ENCODE peak calls at places on chromosomes 4 and X, in eight cellular contexts. Q is lower lobe of right lung; V is anterior cingulate cortex; X is activated CD4-positive, alpha-beta T cell treated with anti-CD3 and anti-CD28 coated beads, Interleukin-2, amount 10 ng/mL, durations not matched to agents 7 days and 5 days; O is activated naive CD4-positive, alpha-beta T cell treated with anti-CD3 and anti-CD28 coated beads for 36 hours; G is epithelial cell of proximal tubule; M is activated naive CD8-positive, alpha-beta T cell treated with anti-CD3 and anti-CD28 coated beads, Interleukin-2, amount 50 U/mL, for 24 hours; C is RPMI8226. L is an unnamed sample.

GRCh38 chr4:188892837-188893236 is 753.6 kb downstream of the TRIML1 start:
- DNase-seq in Q (no peak), V (no peak), X (no peak), O (no peak), G (no peak), M (no peak), C (no peak), L (no peak)

GRCh38 chr4:24057915-24058559 is 168.2 kb upstream of the PPARGC1A start:
- DNase-seq in Q (no peak), V (no peak), X (no peak), O (no peak), G (no peak), M (no peak), C (no peak), L (no peak)

GRCh38 chr4:114056599-114056998 is 77.2 kb upstream of the ARSJ start:
- DNase-seq in Q (no peak), V (no peak), X (no peak), O (no peak), G (no peak), M (no peak), C (no peak), L (no peak)

GRCh38 chr4:152997771-152998487 is 61.8 kb downstream of the FHDC1 start:
- DNase-seq in Q (no peak), V (no peak), X (no peak), O (no peak), G (peak), M (no peak), C (no peak), L (no peak)

GRCh38 chr4:77036206-77036605 is 39.6 kb downstream of the CCNI start:
- DNase-seq in Q (no peak), V (no peak), X (no peak), O (no peak), G (no peak), M (no peak), C (no peak), L (no peak)

GRCh38 chr4:57039345-57039744 is 60.6 kb downstream of the POLR2B start:
- DNase-seq in Q (no peak), V (no peak), X (no peak), O (no peak), G (no peak), M (no peak), C (no peak), L (no peak)

GRCh38 chr4:110211007-110211769 is 12.8 kb upstream of the ELOVL6 start:
- DNase-seq in Q (no peak), V (no peak), X (peak), O (peak), G (no peak), M (peak), C (peak), L (peak)

GRCh38 chr4:73674451-73674919 is 54.2 kb upstream of the RASSF6 start:
- DNase-seq in Q (no peak), V (no peak), X (no peak), O (no peak), G (no peak), M (no peak), C (no peak), L (no peak)

GRCh38 chrX:28552322-28552721 is 34.9 kb upstream of the IL1RAPL1 start:
- DNase-seq in Q (no peak), V (no peak), X (no peak), O (no peak), G (no peak), M (no peak), C (no peak), L (no peak)

GRCh38 chr4:106238819-106239420 is 77.1 kb downstream of the TBCK start:
- DNase-seq in Q (no peak), V (no peak), X (peak), O (no peak), G (peak), M (no peak), C (peak), L (peak)

GRCh38 chrX:84046403-84046984 is 141.5 kb downstream of the RPS6KA6 start:
- DNase-seq in Q (no peak), V (no peak), X (peak), O (peak), G (no peak), M (no peak), C (peak), L (peak)

GRCh38 chr4:87129681-87130080 is 90.7 kb downstream of the KLHL8 start:
- DNase-seq in Q (no peak), V (no peak), X (no peak), O (no peak), G (no peak), M (no peak), C (no peak), L (no peak)

GRCh38 chr4:79563218-79563617 is 155.2 kb upstream of the GK2 start:
- DNase-seq in Q (no peak), V (no peak), X (no peak), O (no peak), G (no peak), M (no peak), C (no peak), L (no peak)

GRCh38 chr4:163072222-163072621 is 94.5 kb downstream of the NAF1 start:
- DNase-seq in Q (no peak), V (no peak), X (no peak), O (no peak), G (no peak), M (no peak), C (no peak), L (no peak)

GRCh38 chrX:71214604-71215334 is 8.3 kb upstream of the GJB1 start:
- DNase-seq in Q (no peak), V (no peak), X (no peak), O (no peak), G (no peak), M (no peak), C (no peak), L (no peak)

GRCh38 chr4:108135549-108136209 is 33.1 kb downstream of the LEF1 start:
- DNase-seq in Q (no peak), V (no peak), X (no peak), O (no peak), G (no peak), M (no peak), C (no peak), L (no peak)

GRCh38 chr4:159966741-159967140 is 863.9 kb downstream of the RAPGEF2 start:
- DNase-seq in Q (no peak), V (no peak), X (no peak), O (no peak), G (no peak), M (no peak), C (no peak), L (no peak)

GRCh38 chr4:100816646-100817045 is 298.8 kb upstream of the EMCN start:
- DNase-seq in Q (no peak), V (no peak), X (no peak), O (no peak), G (no peak), M (no peak), C (no peak), L (no peak)

GRCh38 chrX:119398974-119399771 is at the start of gene SLC25A43:
- DNase-seq in Q (peak), V (peak), X (peak), O (peak), G (no peak), M (peak), C (peak), L (no peak)

GRCh38 chr4:55087016-55087929 is 38.1 kb downstream of the KDR start:
- DNase-seq in Q (no peak), V (no peak), X (no peak), O (no peak), G (no peak), M (no peak), C (no peak), L (no peak)

GRCh38 chrX:45778621-45779020 is 577.9 kb upstream of the DIPK2B start:
- DNase-seq in Q (no peak), V (no peak), X (no peak), O (no peak), G (no peak), M (no peak), C (no peak), L (no peak)

GRCh38 chr4:15400911-15401671 is 26.7 kb upstream of the C1QTNF7 start:
- DNase-seq in Q (peak), V (no peak), X (peak), O (peak), G (no peak), M (peak), C (peak), L (peak)

GRCh38 chr4:38782452-38783108 is at the start of gene TLR10:
- DNase-seq in Q (no peak), V (peak), X (peak), O (peak), G (no peak), M (peak), C (peak), L (peak)

GRCh38 chr4:40719008-40719623 is 30.6 kb upstream of the NSUN7 start:
- DNase-seq in Q (no peak), V (no peak), X (peak), O (peak), G (peak), M (no peak), C (peak), L (no peak)

GRCh38 chrX:139120760-139121159 is 409.2 kb upstream of the FGF13 start:
- DNase-seq in Q (no peak), V (no peak), X (no peak), O (no peak), G (no peak), M (no peak), C (no peak), L (no peak)

GRCh38 chrX:105837227-105837626 is 14.9 kb downstream of the NRK start:
- DNase-seq in Q (no peak), V (no peak), X (no peak), O (no peak), G (peak), M (no peak), C (no peak), L (no peak)

GRCh38 chr4:100588076-100588475 is 70.3 kb upstream of the EMCN start:
- DNase-seq in Q (no peak), V (no peak), X (no peak), O (no peak), G (no peak), M (no peak), C (no peak), L (no peak)

GRCh38 chrX:66915893-66916292 is 277.0 kb upstream of the EDA2R start:
- DNase-seq in Q (no peak), V (no peak), X (no peak), O (no peak), G (no peak), M (no peak), C (no peak), L (no peak)

GRCh38 chrX:135345328-135345645 is 36.0 kb downstream of the ETDC start:
- DNase-seq in Q (no peak), V (no peak), X (no peak), O (no peak), G (no peak), M (no peak), C (peak), L (no peak)

GRCh38 chr4:75939890-75940691 is 722 bp downstream of the NAAA start:
- DNase-seq in Q (peak), V (peak), X (peak), O (peak), G (no peak), M (peak), C (peak), L (peak)

L was measured in DND-41.